ENCODE peak calls at places on chromosomes 13 and 19, in four cellular contexts. B, F, T and R are unnamed samples.
A peak's percentile ranks its signal among the peaks of the same experiment; 100 is the strongest.

GRCh38 chr13:83829800-83830199 is 52.5 kb downstream of the SLITRK1 start:
- DNase-seq in T (no peak), B (peak; percentile 1), F (no peak), R (no peak)

GRCh38 chr19:51621178-51621577 is 9.0 kb downstream of the SIGLEC5 start:
- DNase-seq in F (no peak), T (no peak), B (no peak), R (no peak)

GRCh38 chr19:5697890-5698634 is 8.0 kb downstream of the RPL36 start:
- DNase-seq in B (no peak), F (no peak), T (no peak), R (peak; percentile 3)

GRCh38 chr19:799076-799881 is 2.0 kb downstream of the PTBP1 start:
- DNase-seq in B (peak; percentile 63), F (no peak), T (no peak), R (no peak)

GRCh38 chr19:51441410-51442390 is 16.6 kb downstream of the SIGLEC8 start:
- DNase-seq in T (no peak), F (peak; percentile 44), B (no peak), R (no peak)

GRCh38 chr19:42150353-42150752 is 18.1 kb upstream of the POU2F2 start:
- DNase-seq in F (no peak), T (no peak), B (no peak), R (no peak)

GRCh38 chr13:85529216-85529590 is 270.0 kb downstream of the SLITRK6 start:
- DNase-seq in F (no peak), T (no peak), B (peak; percentile 51), R (no peak)

GRCh38 chr19:49814010-49814409 is 918 bp upstream of the FUZ start:
- DNase-seq in T (no peak), F (no peak), B (no peak), R (no peak)

GRCh38 chr19:7188682-7189629 is 105.3 kb downstream of the INSR start:
- DNase-seq in F (no peak), T (no peak), B (no peak), R (no peak)

GRCh38 chr13:63435668-63436275 is 2020.1 kb upstream of the PCDH20 start:
- DNase-seq in T (no peak), F (no peak), B (peak; percentile 100), R (peak; percentile 8)

GRCh38 chr19:18469245-18470107 is 31.5 kb upstream of the ISYNA1 start:
- DNase-seq in F (peak; percentile 73), B (peak; percentile 54), T (no peak), R (peak; percentile 79)

GRCh38 chr19:58097349-58097748 is 682 bp downstream of the ZSCAN18 start:
- DNase-seq in F (no peak), B (no peak), T (no peak), R (no peak)

GRCh38 chr19:5974721-5975387 is 3.1 kb downstream of the RANBP3 start:
- DNase-seq in T (no peak), B (no peak), F (peak; percentile 60), R (peak; percentile 85)

GRCh38 chr13:39130298-39130697 is 92.0 kb downstream of the NHLRC3 start:
- DNase-seq in B (no peak), F (no peak), T (no peak), R (no peak)

GRCh38 chr13:89113744-89114143 is 1442.6 kb downstream of the SLITRK5 start:
- DNase-seq in B (no peak), T (no peak), F (no peak), R (no peak)

GRCh38 chr13:85586422-85586831 is 212.8 kb downstream of the SLITRK6 start:
- DNase-seq in B (peak; percentile 93), T (no peak), F (no peak), R (no peak)

GRCh38 chr13:19153782-19154450 is 27.7 kb downstream of the TUBA3C start:
- DNase-seq in F (no peak), B (no peak), T (no peak), R (no peak)

GRCh38 chr19:1929051-1929742 is 11.8 kb upstream of the CSNK1G2 start:
- DNase-seq in T (no peak), F (peak; percentile 85), B (peak; percentile 48), R (peak; percentile 91)
- H3K27ac ChIP-seq in T (no peak overlapping the region), F (no peak overlapping the region), B (no peak overlapping the region), R (no peak overlapping the region)

DNA sequence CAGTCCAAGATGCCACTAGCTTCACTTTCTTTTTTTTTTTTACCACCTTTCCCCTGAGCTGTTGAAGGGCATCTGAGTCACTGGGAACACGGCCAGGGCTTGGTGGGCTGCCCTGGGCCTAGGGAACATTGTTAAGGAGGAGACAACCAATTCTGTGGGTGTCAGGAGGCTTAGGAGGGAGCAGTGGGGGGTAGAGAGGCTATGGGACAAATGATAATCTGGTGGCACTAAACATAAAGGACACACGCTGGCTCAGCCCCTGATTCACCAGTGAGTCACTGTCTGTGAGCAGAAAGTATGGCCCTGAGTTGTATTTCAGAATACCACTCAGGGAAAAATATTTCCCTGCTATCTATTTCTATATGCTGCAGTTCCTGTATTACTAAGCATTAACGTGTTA is 207.8 kb downstream of the DCLK1 start:
- DNase-seq in B (peak; percentile 70), T (no peak), F (no peak), R (no peak)
- H3K27ac ChIP-seq in B (no peak overlapping the region), T (no peak overlapping the region), F (no peak overlapping the region), R (no peak overlapping the region)

DNA sequence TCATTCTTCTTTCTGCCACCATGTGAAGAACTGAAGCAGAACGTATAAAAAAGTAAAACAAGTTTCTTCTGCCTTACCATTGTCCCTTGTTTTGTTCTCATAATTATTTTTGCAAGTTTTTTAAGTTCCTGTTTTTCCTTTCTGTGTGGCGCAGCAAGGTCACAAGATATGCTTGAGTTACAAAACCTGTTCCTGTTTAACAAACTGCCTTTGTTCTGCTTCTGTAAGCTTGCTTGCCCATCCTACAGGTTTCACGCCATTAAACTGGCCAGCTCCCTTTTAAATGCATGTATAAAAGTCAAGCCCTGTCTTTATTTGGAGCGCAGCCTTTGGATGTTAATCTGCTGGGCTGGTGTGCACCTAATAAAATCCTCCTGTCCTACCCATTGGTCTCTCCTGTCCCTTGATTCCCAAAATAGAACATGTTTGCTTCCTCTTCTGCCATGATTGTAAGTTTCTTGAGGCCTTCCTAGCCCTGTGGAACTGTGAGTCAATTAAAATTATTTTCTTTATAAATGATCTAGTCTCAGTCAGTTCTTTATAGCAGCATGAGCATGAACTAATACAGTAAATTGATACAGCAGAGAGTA is 1115.4 kb downstream of the SLITRK1 start:
- DNase-seq in F (no peak), T (no peak), B (no peak), R (no peak)
- H3K27ac ChIP-seq in F (no peak overlapping the region), T (no peak overlapping the region), B (no peak overlapping the region), R (no peak overlapping the region)

DNA sequence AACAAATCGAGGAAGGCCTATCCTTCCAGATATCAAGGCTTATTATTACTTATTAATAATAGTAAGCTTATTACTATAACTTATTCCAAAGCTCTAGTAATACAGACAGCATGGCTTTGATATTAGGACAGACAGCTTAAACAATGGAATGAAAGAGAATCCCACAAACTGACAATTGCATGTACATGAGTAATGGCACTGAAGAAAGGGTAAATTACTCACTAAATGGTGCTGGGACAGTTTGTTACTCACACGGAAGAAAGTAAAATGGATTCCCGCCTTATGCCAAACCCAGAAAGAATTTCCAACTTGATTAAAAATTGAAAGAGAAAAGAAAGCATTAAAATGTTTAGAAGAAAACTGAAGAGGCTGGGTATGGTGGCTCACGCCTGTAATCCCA is 60.3 kb downstream of the MIPEP start:
- DNase-seq in T (no peak), B (peak; percentile 78), F (no peak), R (no peak)
- H3K27ac ChIP-seq in T (no peak overlapping the region), B (no peak overlapping the region), F (no peak overlapping the region), R (no peak overlapping the region)

GRCh38 chr13:22428188-22428828 is 752.5 kb upstream of the SGCG start:
- DNase-seq in T (no peak), B (peak; percentile 3), F (no peak), R (peak; percentile 64)
- H3K27ac ChIP-seq in T (no peak overlapping the region), B (no peak overlapping the region), F (no peak overlapping the region), R (peak overlapping the region; percentile 50)

DNA sequence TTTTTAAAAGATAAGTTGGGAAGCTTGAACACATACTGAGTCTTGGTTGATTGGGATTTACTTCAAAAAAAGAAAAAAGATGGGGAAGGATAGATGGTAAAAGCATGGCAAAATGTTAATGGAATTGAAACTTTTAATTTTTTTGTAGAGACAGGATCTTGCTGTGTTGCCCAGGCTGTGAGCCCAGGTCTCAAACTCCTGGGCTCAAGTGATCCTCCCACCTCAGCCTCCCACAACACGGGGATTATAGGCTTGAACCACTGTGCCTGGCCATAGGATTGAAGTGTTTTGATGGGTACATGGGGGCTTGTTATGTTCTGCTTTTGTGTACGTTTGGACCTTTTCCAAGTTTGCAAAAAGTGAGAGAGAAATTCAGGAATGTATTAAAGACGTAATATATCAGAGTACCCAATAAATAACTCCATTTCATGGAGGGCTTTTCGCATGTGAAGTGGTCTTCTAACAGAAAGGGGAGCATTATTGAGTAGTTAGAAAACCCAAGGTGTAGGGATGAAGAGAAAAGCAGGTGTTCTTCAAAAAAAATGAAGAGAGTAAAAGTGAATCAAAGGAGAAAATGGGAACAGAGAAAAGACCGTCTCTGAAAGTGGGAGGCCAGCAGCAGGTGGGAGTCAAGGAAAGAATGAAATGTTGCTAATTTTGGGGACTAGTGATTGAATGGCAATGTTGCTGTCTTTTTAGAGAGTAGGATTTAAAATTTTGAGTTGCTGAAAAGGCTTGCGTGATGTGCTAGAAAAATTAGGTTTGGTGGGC is 55.2 kb downstream of the GARRE1 start:
- DNase-seq in B (no peak), F (no peak), T (no peak), R (no peak)
- H3K27ac ChIP-seq in B (no peak overlapping the region), F (peak overlapping the region; percentile 74), T (peak overlapping the region; percentile 51), R (no peak overlapping the region)

DNA sequence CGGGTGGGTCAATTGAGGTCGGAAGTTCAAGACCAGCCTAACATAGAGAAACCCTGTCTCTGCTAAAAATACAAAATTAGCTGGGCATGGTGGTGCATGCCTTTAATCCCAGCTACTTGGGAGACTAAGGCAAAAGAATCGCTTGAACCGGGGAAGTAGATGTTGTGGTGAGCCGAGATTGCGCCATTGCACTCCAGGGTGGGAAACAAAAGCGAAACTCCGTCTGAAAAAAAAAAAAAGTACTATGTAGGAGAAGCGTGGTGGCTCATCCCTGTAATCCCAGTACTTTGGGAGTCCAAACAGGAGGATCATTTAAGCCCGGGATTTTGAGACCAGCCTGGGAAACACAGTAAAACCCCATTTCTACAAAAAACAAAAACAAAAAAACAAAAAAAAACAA is 22.7 kb upstream of the ERVV-1 start:
- DNase-seq in B (no peak), T (no peak), F (no peak), R (no peak)
- H3K27ac ChIP-seq in B (no peak overlapping the region), T (no peak overlapping the region), F (no peak overlapping the region), R (no peak overlapping the region)

DNA sequence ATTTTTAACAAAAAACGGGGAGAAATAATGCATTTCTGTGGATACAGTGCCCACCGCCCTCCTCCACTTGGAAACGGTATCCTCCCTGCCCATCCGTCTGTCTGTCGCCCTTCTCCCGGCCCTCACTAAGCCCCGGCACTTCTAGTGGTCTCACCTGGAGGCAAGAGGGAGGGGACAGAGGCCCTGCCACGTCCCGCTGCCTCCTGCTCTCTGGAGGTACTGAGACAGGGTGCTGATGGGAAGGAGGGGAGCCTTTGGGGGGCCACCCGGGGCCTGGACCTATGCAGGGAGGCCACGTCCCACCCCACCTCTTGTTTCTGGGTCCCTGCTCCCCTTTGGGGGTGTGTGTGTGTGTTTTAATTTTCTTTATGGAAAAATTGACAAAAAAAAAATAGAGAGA is 3.0 kb upstream of the HAMP start:
- DNase-seq in T (no peak), F (no peak), B (no peak), R (no peak)
- H3K27ac ChIP-seq in T (no peak overlapping the region), F (no peak overlapping the region), B (no peak overlapping the region), R (no peak overlapping the region)